ENCODE peak calls at places on chromosome 17, in nine cellular contexts. One of them, this sample, is unnamed.
A peak's percentile ranks its signal among the peaks of the same experiment; 100 is the strongest.

GRCh38 chr17:16935786-16936185 is 36.1 kb downstream of the TNFRSF13B start:
- DNase-seq in naive thymus-derived CD8-positive, alpha-beta T cell: peak; percentile 10
- DNase-seq in CD4-positive, CD25-positive, alpha-beta regulatory T cell: no peak
- DNase-seq in hepatocyte: no peak
- DNase-seq in LHCN-M2: no peak
- DNase-seq in H1: no peak
- DNase-seq in HTR-8/SVneo: no peak
- DNase-seq in C1 segment of cervical spinal cord: no peak
- DNase-seq in germinal center: no peak
- DNase-seq in this sample: no peak

GRCh38 chr17:64635647-64636305 is 26.3 kb downstream of the SMURF2 start:
- DNase-seq in C1 segment of cervical spinal cord: no peak
- DNase-seq in hepatocyte: no peak
- DNase-seq in H1: no peak
- DNase-seq in germinal center: no peak
- DNase-seq in naive thymus-derived CD8-positive, alpha-beta T cell: no peak
- DNase-seq in CD4-positive, CD25-positive, alpha-beta regulatory T cell: no peak
- DNase-seq in LHCN-M2: peak; percentile 88
- DNase-seq in HTR-8/SVneo: no peak
- DNase-seq in this sample: no peak

GRCh38 chr17:38797091-38797490 is 2.3 kb downstream of the PIP4K2B start:
- DNase-seq in hepatocyte: no peak
- DNase-seq in C1 segment of cervical spinal cord: no peak
- DNase-seq in naive thymus-derived CD8-positive, alpha-beta T cell: no peak
- DNase-seq in germinal center: no peak
- DNase-seq in LHCN-M2: peak; percentile 22
- DNase-seq in CD4-positive, CD25-positive, alpha-beta regulatory T cell: no peak
- DNase-seq in HTR-8/SVneo: no peak
- DNase-seq in H1: no peak
- DNase-seq in this sample: no peak

GRCh38 chr17:79843917-79844815 is 4.9 kb upstream of the CBX4 start:
- DNase-seq in hepatocyte: peak; percentile 89
- DNase-seq in germinal center: no peak
- DNase-seq in CD4-positive, CD25-positive, alpha-beta regulatory T cell: no peak
- DNase-seq in H1: no peak
- DNase-seq in C1 segment of cervical spinal cord: peak; percentile 30
- DNase-seq in HTR-8/SVneo: peak; percentile 57
- DNase-seq in naive thymus-derived CD8-positive, alpha-beta T cell: no peak
- DNase-seq in LHCN-M2: peak; percentile 49
- DNase-seq in this sample: no peak

GRCh38 chr17:80826955-80827645 is 164.5 kb upstream of the CHMP6 start:
- DNase-seq in HTR-8/SVneo: peak; percentile 88
- DNase-seq in LHCN-M2: peak; percentile 97
- DNase-seq in CD4-positive, CD25-positive, alpha-beta regulatory T cell: no peak
- DNase-seq in hepatocyte: peak; percentile 50
- DNase-seq in germinal center: no peak
- DNase-seq in C1 segment of cervical spinal cord: peak; percentile 87
- DNase-seq in H1: no peak
- DNase-seq in naive thymus-derived CD8-positive, alpha-beta T cell: no peak
- DNase-seq in this sample: no peak

GRCh38 chr17:27456681-27457404 is 595 bp downstream of the KSR1 start:
- DNase-seq in LHCN-M2: peak; percentile 19
- DNase-seq in germinal center: no peak
- DNase-seq in naive thymus-derived CD8-positive, alpha-beta T cell: no peak
- DNase-seq in CD4-positive, CD25-positive, alpha-beta regulatory T cell: no peak
- DNase-seq in C1 segment of cervical spinal cord: peak; percentile 45
- DNase-seq in hepatocyte: peak; percentile 29
- DNase-seq in H1: no peak
- DNase-seq in HTR-8/SVneo: no peak
- DNase-seq in this sample: no peak

GRCh38 chr17:62704381-62704971 is 77.0 kb downstream of the MRC2 start:
- DNase-seq in HTR-8/SVneo: peak; percentile 63
- DNase-seq in C1 segment of cervical spinal cord: peak; percentile 41
- DNase-seq in hepatocyte: peak; percentile 69
- DNase-seq in germinal center: no peak
- DNase-seq in naive thymus-derived CD8-positive, alpha-beta T cell: no peak
- DNase-seq in CD4-positive, CD25-positive, alpha-beta regulatory T cell: no peak
- DNase-seq in H1: no peak
- DNase-seq in LHCN-M2: peak; percentile 62
- DNase-seq in this sample: no peak

GRCh38 chr17:3885970-3886369 is 6.9 kb downstream of the CAMKK1 start:
- DNase-seq in LHCN-M2: peak; percentile 80
- DNase-seq in H1: no peak
- DNase-seq in hepatocyte: peak; percentile 76
- DNase-seq in C1 segment of cervical spinal cord: no peak
- DNase-seq in CD4-positive, CD25-positive, alpha-beta regulatory T cell: no peak
- DNase-seq in germinal center: no peak
- DNase-seq in HTR-8/SVneo: no peak
- DNase-seq in naive thymus-derived CD8-positive, alpha-beta T cell: no peak
- DNase-seq in this sample: no peak

GRCh38 chr17:76972046-76972641 is 103.9 kb downstream of the MGAT5B start:
- DNase-seq in H1: no peak
- DNase-seq in germinal center: no peak
- DNase-seq in LHCN-M2: no peak
- DNase-seq in naive thymus-derived CD8-positive, alpha-beta T cell: no peak
- DNase-seq in CD4-positive, CD25-positive, alpha-beta regulatory T cell: no peak
- DNase-seq in hepatocyte: no peak
- DNase-seq in C1 segment of cervical spinal cord: no peak
- DNase-seq in HTR-8/SVneo: no peak
- DNase-seq in this sample: no peak

GRCh38 chr17:12995106-12995895 is 22.5 kb downstream of the ELAC2 start:
- DNase-seq in H1: no peak
- DNase-seq in naive thymus-derived CD8-positive, alpha-beta T cell: no peak
- DNase-seq in C1 segment of cervical spinal cord: no peak
- DNase-seq in germinal center: no peak
- DNase-seq in CD4-positive, CD25-positive, alpha-beta regulatory T cell: no peak
- DNase-seq in HTR-8/SVneo: no peak
- DNase-seq in LHCN-M2: no peak
- DNase-seq in hepatocyte: no peak
- DNase-seq in this sample: no peak

GRCh38 chr17:75261336-75262111 is at the start of the genes GGA3 and MRPS7:
- DNase-seq in HTR-8/SVneo: peak; percentile 98
- DNase-seq in germinal center: peak; percentile 92
- DNase-seq in naive thymus-derived CD8-positive, alpha-beta T cell: peak; percentile 96
- DNase-seq in hepatocyte: peak; percentile 97
- DNase-seq in CD4-positive, CD25-positive, alpha-beta regulatory T cell: peak; percentile 94
- DNase-seq in H1: no peak
- DNase-seq in LHCN-M2: peak; percentile 91
- DNase-seq in C1 segment of cervical spinal cord: peak; percentile 94
- DNase-seq in this sample: peak; percentile 92

GRCh38 chr17:68246271-68247028 is 1.4 kb upstream of the AMZ2 start:
- DNase-seq in naive thymus-derived CD8-positive, alpha-beta T cell: no peak
- DNase-seq in C1 segment of cervical spinal cord: no peak
- DNase-seq in germinal center: no peak
- DNase-seq in CD4-positive, CD25-positive, alpha-beta regulatory T cell: no peak
- DNase-seq in HTR-8/SVneo: no peak
- DNase-seq in H1: no peak
- DNase-seq in hepatocyte: no peak
- DNase-seq in LHCN-M2: no peak
- DNase-seq in this sample: no peak

This sample was measured in HepG2.